ENCODE peak calls at places on chromosome 13, in five cellular contexts. E is uterus, T is HCT116, V is RWPE2, M is adrenal gland. U is an unnamed sample.

GRCh38 chr13:110537116-110537515 is 24.4 kb downstream of the RAB20 start:
- DNase-seq in E (no peak), T (no peak), V (no peak), M (no peak), U (no peak)

GRCh38 chr13:46382224-46382623 is 4.8 kb downstream of the RUBCNL start:
- DNase-seq in E (no peak), T (no peak), V (no peak), M (no peak), U (no peak)

GRCh38 chr13:44011036-44011435 is 131.3 kb downstream of the LACC1 start:
- DNase-seq in E (no peak), T (no peak), V (no peak), M (peak; percentile 67), U (no peak)

GRCh38 chr13:20521388-20521787 is 4.3 kb downstream of the CRYL1 start:
- DNase-seq in E (no peak), T (no peak), V (no peak), M (no peak), U (no peak)

GRCh38 chr13:113903912-113904311 is 40.0 kb upstream of the GAS6 start:
- DNase-seq in E (no peak), T (no peak), V (no peak), M (no peak), U (peak; percentile 60)

GRCh38 chr13:106109391-106109791 is 426.1 kb downstream of the EFNB2 start:
- DNase-seq in E (no peak), T (no peak), V (no peak), M (no peak), U (no peak)

GRCh38 chr13:81713201-81713600 is 1372.3 kb upstream of the SPRY2 start:
- DNase-seq in E (no peak), T (no peak), V (no peak), M (no peak), U (no peak)

GRCh38 chr13:64314286-64314685 is 2898.6 kb upstream of the PCDH20 start:
- DNase-seq in E (no peak), T (no peak), V (no peak), M (no peak), U (no peak)

GRCh38 chr13:75512253-75512652 is 25.4 kb downstream of the COMMD6 start:
- DNase-seq in E (no peak), T (no peak), V (no peak), M (no peak), U (no peak)

GRCh38 chr13:98450495-98451167 is 126.3 kb downstream of the STK24 start:
- DNase-seq in E (no peak), T (no peak), V (no peak), M (peak; percentile 34), U (no peak)

GRCh38 chr13:89066868-89067466 is 1395.8 kb downstream of the SLITRK5 start:
- DNase-seq in E (no peak), T (peak; percentile 38), V (no peak), M (peak; percentile 7), U (no peak)

GRCh38 chr13:87671824-87672603 is 843 bp downstream of the SLITRK5 start:
- DNase-seq in E (no peak), T (no peak), V (no peak), M (no peak), U (peak; percentile 87)

GRCh38 chr13:73365681-73366080 is 306.9 kb downstream of the KLF5 start:
- DNase-seq in E (no peak), T (no peak), V (no peak), M (no peak), U (no peak)

GRCh38 chr13:43307921-43308433 is 284.6 kb downstream of the DNAJC15 start:
- DNase-seq in E (peak; percentile 88), T (no peak), V (peak; percentile 78), M (peak; percentile 98), U (no peak)

GRCh38 chr13:40155176-40155575 is 499.7 kb downstream of the COG6 start:
- DNase-seq in E (no peak), T (no peak), V (no peak), M (no peak), U (no peak)

GRCh38 chr13:91889641-91890040 is 491.2 kb downstream of the GPC5 start:
- DNase-seq in E (no peak), T (no peak), V (no peak), M (no peak), U (no peak)

GRCh38 chr13:75635621-75636338 is at the start of gene LMO7:
- DNase-seq in E (peak; percentile 32), T (no peak), V (no peak), M (peak; percentile 58), U (no peak)

GRCh38 chr13:23722726-23723453 is 152.7 kb downstream of the TNFRSF19 start:
- DNase-seq in E (no peak), T (no peak), V (no peak), M (no peak), U (no peak)

GRCh38 chr13:110910013-110910890 is 4.6 kb downstream of the ANKRD10 start:
- DNase-seq in E (no peak), T (no peak), V (no peak), M (peak; percentile 36), U (no peak)

GRCh38 chr13:30679483-30680330 is 55.6 kb upstream of the ALOX5AP start:
- DNase-seq in E (no peak), T (no peak), V (no peak), M (no peak), U (no peak)

GRCh38 chr13:113559901-113560644 is 24.5 kb upstream of the TFDP1 start:
- DNase-seq in E (no peak), T (no peak), V (peak; percentile 42), M (no peak), U (no peak)

GRCh38 chr13:95505265-95505664 is 47.3 kb upstream of the CLDN10 start:
- DNase-seq in E (no peak), T (no peak), V (no peak), M (no peak), U (no peak)

GRCh38 chr13:90315061-90315460 is 1032.4 kb upstream of the MIR17HG start:
- DNase-seq in E (no peak), T (no peak), V (no peak), M (no peak), U (no peak)

GRCh38 chr13:102091231-102091630 is 310.6 kb downstream of the FGF14 start:
- DNase-seq in E (no peak), T (peak; percentile 4), V (no peak), M (no peak), U (no peak)

GRCh38 chr13:37791699-37792098 is 77.9 kb downstream of the TRPC4 start:
- DNase-seq in E (no peak), T (no peak), V (no peak), M (no peak), U (no peak)

GRCh38 chr13:109667754-109668360 is 118.5 kb downstream of the IRS2 start:
- DNase-seq in E (no peak), T (no peak), V (no peak), M (no peak), U (peak; percentile 39)

DNA sequence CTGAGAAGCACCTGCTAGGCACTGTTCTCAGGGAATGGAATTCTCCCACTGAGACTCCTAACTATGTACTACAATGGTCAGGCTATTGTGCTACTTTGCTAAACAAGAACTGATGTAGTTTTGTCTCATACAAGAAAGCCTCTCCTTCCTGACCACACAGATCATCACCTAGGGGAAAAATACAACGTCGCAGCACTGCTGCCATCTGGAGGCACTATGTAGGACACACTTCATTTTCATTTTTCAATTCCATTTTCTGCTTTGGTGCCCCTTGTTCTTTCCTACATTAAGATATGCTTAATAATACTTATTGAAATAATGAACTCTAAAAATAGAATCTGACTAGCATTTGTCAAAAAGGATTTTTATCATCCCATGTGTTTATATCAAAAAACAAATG is 21.1 kb downstream of the PROSER1 start:
- DNase-seq in E (no peak), T (peak; percentile 16), V (no peak), M (peak; percentile 21), U (no peak)
- TF ChIP-seq CTCF in E (no peak), T (peak; percentile 58), V (peak; percentile 71), M (peak; percentile 32), U (peak; percentile 19)

GRCh38 chr13:66996503-66996902 is 233.6 kb downstream of the PCDH9 start:
- DNase-seq in E (no peak), T (no peak), V (no peak), M (no peak), U (no peak)

GRCh38 chr13:66994097-66994496 is 236.0 kb downstream of the PCDH9 start:
- DNase-seq in E (no peak), T (no peak), V (peak; percentile 29), M (peak; percentile 82), U (no peak)

GRCh38 chr13:66995366-66995663 is 234.8 kb downstream of the PCDH9 start:
- DNase-seq in E (no peak), T (no peak), V (no peak), M (no peak), U (no peak)

GRCh38 chr13:66992683-66993082 is 237.5 kb downstream of the PCDH9 start:
- DNase-seq in E (no peak), T (no peak), V (no peak), M (no peak), U (no peak)

DNA sequence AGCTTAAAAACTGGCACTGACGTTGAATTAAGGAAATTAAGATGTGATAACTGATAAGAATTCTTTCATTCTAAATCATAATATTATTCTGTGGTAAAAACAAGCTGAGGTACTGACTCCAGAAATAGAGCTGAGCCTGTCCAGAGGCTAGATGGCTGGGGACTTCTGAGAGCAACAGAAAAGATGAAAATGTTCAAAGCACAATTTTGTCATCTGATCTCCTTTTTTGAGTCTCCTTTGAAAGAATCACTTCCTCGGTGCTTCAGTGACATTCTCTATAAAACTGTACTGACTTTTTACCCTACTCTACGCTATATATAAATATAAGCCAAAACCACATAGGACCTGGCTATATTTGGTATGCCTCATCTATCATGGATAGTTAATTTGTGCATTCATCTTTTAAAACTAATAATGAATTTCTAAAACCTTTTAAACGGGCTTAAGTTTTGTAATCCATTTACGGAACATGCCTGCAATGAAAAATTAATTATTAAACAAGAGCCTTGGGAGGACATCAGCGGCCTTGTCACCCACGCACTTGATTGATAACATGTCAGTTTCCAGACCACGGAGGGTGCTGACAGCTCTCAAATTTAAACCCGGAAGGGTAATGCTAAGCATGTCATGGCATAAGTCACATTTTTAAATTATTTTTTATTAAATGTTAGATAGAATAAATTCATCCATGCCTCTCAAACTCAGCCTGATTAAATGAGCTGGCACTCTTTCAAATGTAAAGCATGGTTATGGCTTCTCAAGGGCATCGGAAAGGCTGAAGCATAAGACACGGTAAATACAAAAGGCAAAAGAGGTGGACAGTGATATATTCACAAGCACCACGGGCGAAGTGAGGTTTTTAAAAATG is 235.4 kb downstream of the PCDH9 start:
- DNase-seq in E (no peak), T (no peak), V (no peak), M (no peak), U (no peak)
- TF ChIP-seq CTCF in E (no peak), T (no peak), V (no peak), M (no peak), U (no peak)

GRCh38 chr13:69579351-69579750 is 528.3 kb upstream of the ATXN8OS start:
- DNase-seq in E (no peak), T (no peak), V (no peak), M (no peak), U (no peak)
- TF ChIP-seq CTCF in E (no peak), T (no peak), V (peak; percentile 47), M (no peak), U (no peak)

GRCh38 chr13:45333973-45334922 is 6.7 kb downstream of the TPT1 start:
- DNase-seq in E (no peak), T (no peak), V (no peak), M (no peak), U (no peak)

GRCh38 chr13:45337395-45337794 is 3.6 kb downstream of the TPT1 start:
- DNase-seq in E (no peak), T (no peak), V (no peak), M (no peak), U (no peak)

GRCh38 chr13:45333251-45333972 is 7.6 kb downstream of the TPT1 start:
- DNase-seq in E (no peak), T (no peak), V (no peak), M (no peak), U (no peak)

GRCh38 chr13:45336025-45336800 is 4.8 kb downstream of the TPT1 start:
- DNase-seq in E (no peak), T (no peak), V (no peak), M (no peak), U (no peak)

GRCh38 chr13:45335397-45336024 is 5.5 kb downstream of the TPT1 start:
- DNase-seq in E (no peak), T (no peak), V (no peak), M (no peak), U (no peak)
- TF ChIP-seq CTCF in E (no peak), T (no peak), V (no peak), M (no peak), U (no peak)